ENCODE peak calls at places on chromosomes 2 and 18, in six cellular contexts. P is heart right ventricle, N is aorta, U is psoas muscle, D is mesendoderm, J is adipocyte. V is an unnamed sample. For H3K27me3, the result is how much of the 10 kb centered on the place peaks cover.

GRCh38 chr2:84894131-84894586 is 11.3 kb upstream of the TMSB10 start:
- DNase-seq in P (no peak), N (no peak), U (no peak), D (peak), J (no peak), V (no peak)

GRCh38 chr2:55010149-55010591 is 40.1 kb downstream of the RTN4 start:
- DNase-seq in P (peak), N (peak), U (peak), D (peak), J (peak), V (no peak)

GRCh38 chr2:109614715-109615636 is 812 bp downstream of the SOWAHC start:
- DNase-seq in P (peak), N (peak), U (peak), D (peak), J (peak), V (peak)

GRCh38 chr2:11093467-11093866 is 61.8 kb upstream of the SLC66A3 start:
- DNase-seq in P (no peak), N (no peak), U (no peak), D (no peak), J (no peak), V (no peak)

GRCh38 chr2:27647289-27647688 is 16.1 kb downstream of the SUPT7L start:
- DNase-seq in P (no peak), N (no peak), U (no peak), D (no peak), J (no peak), V (no peak)

GRCh38 chr2:163878718-163879117 is 142.9 kb upstream of the FIGN start:
- DNase-seq in P (no peak), N (no peak), U (peak), D (peak), J (no peak), V (peak)

GRCh38 chr2:112542974-112543760 is 902 bp downstream of the POLR1B start:
- DNase-seq in P (no peak), N (no peak), U (no peak), D (peak), J (peak), V (peak)

GRCh38 chr18:64017870-64018269 is 48.0 kb downstream of the SERPINB8 start:
- DNase-seq in P (no peak), N (no peak), U (no peak), D (peak), J (peak), V (no peak)

GRCh38 chr2:32856891-32857290 is 89.9 kb upstream of the LTBP1 start:
- DNase-seq in P (no peak), N (no peak), U (no peak), D (no peak), J (no peak), V (no peak)

GRCh38 chr2:32363588-32363987 is 6.8 kb downstream of the BIRC6 start:
- DNase-seq in P (no peak), N (no peak), U (no peak), D (no peak), J (no peak), V (no peak)

GRCh38 chr2:232539298-232540231 is at the start of gene CHRNG:
- DNase-seq in P (no peak), N (no peak), U (no peak), D (no peak), J (no peak), V (peak)

GRCh38 chr18:3982541-3982940 is 472.6 kb downstream of the DLGAP1 start:
- DNase-seq in P (no peak), N (no peak), U (no peak), D (no peak), J (no peak), V (no peak)

GRCh38 chr18:6836331-6836730 is 106.8 kb downstream of the ARHGAP28 start:
- DNase-seq in P (no peak), N (no peak), U (no peak), D (no peak), J (no peak), V (no peak)

GRCh38 chr2:159300586-159300985 is 14.1 kb upstream of the WDSUB1 start:
- DNase-seq in P (no peak), N (no peak), U (no peak), D (no peak), J (no peak), V (no peak)

GRCh38 chr2:239609583-239610310 is 208.9 kb upstream of the HDAC4 start:
- DNase-seq in P (no peak), N (peak), U (no peak), D (no peak), J (no peak), V (no peak)

GRCh38 chr18:79396431-79397287 is 929 bp downstream of the NFATC1 start:
- DNase-seq in P (peak), N (peak), U (peak), D (peak), J (peak), V (peak)

GRCh38 chr2:37026050-37026449 is 58.1 kb downstream of the HEATR5B start:
- DNase-seq in P (no peak), N (no peak), U (no peak), D (peak), J (no peak), V (peak)

GRCh38 chr18:57209697-57210096 is 62.8 kb downstream of the BOD1L2 start:
- DNase-seq in P (no peak), N (no peak), U (no peak), D (peak), J (no peak), V (no peak)

GRCh38 chr18:76514573-76514972 is 19.5 kb upstream of the ZNF516 start:
- DNase-seq in P (no peak), N (no peak), U (no peak), D (no peak), J (no peak), V (no peak)

GRCh38 chr2:64904405-64905329 is 84.5 kb upstream of the SLC1A4 start:
- DNase-seq in P (peak), N (no peak), U (no peak), D (no peak), J (no peak), V (no peak)
- H3K27me3 ChIP-seq in P (under half), N (under half), U (under half), D (under half), J (under half), V (under half)

DNA sequence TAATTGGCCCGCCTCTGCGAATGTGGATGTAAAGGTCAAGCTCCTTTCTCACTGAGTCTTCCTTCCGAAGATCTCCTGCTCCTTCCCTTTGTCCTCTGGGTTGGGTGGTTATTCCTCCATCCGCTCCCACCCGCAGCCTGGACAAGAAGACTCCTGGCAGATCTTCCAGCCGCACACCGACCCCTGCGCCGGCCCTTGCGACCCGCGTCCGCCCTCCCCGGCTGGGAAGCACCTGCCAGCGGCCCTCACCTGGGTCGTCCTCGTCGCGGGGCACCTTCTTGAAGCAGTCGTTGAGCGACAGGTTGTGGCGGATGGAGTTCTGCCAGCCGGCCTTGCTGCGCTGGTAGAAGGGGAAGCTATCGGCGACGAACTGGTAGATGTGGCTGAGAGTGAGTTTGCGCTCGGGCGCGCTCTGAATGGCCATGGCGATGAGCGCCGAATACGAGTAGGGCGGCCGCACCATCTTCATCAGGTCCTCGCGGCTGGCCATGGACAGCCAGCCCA is 794 bp downstream of the FOXI3 start:
- DNase-seq in P (no peak), N (no peak), U (no peak), D (peak), J (peak), V (peak)
- H3K27me3 ChIP-seq in P (half or more), N (under half), U (half or more), D (under half), J (half or more), V (under half)

DNA sequence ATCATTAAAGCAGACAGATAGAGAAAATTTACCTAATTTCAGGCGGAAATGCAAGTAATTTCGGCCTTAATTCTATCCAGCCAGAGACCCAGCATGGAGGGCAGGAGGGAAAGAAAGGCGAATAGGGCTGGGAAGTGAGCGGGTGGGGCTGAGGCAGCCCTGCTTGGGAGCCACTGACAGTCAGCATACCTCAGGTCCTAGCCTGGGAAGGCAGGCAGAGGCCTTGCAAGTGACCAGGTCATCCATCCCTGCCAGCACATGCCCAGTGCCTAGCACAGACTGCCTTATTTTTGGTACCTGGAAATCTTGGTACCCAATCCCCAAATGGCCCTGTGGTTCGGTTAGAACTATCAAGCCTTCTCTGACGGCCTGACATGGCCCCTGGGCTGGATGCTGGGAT is 1.5 kb downstream of the GDF7 start:
- DNase-seq in P (no peak), N (peak), U (no peak), D (no peak), J (no peak), V (peak)
- H3K27me3 ChIP-seq in P (half or more), N (under half), U (half or more), D (half or more), J (half or more), V (half or more)

GRCh38 chr2:237497820-237498128 is 10.7 kb downstream of the MLPH start:
- DNase-seq in P (no peak), N (no peak), U (peak), D (no peak), J (peak), V (no peak)

GRCh38 chr2:237496428-237496827 is 9.4 kb downstream of the MLPH start:
- DNase-seq in P (no peak), N (no peak), U (no peak), D (peak), J (peak), V (no peak)

GRCh38 chr2:237494066-237494465 is 7.0 kb downstream of the MLPH start:
- DNase-seq in P (no peak), N (no peak), U (no peak), D (no peak), J (no peak), V (no peak)

GRCh38 chr2:237497009-237497819 is 10.2 kb downstream of the MLPH start:
- DNase-seq in P (no peak), N (no peak), U (no peak), D (peak), J (no peak), V (peak)

DNA sequence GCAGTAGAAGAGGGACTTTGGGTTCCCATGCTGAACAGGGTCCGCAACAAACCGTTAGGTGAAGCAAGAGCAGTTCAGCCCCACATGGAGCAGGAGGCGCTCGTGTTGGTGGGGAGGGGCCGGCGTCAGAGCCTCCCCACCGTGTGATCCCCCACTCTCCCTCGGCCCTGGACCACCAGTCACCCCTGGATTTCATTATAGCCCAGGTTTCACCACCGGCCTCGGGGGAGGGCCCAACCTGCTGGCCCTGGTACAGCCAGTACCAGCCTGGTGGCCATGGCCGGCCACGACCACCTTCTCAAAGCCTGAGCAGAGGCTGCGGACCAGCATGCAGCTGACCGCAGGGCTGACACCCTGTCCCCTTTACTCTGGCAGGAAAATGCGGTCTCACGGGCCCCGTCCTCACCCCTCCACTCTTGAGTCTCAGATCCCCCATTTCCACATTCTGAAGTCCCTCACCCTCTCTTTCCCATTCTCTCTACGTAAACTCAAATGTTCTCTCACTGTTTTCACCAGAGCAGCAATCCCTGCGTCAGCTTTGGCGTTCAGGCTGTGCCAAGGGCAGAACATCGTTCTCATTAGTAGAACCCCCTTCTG is 8.6 kb downstream of the MLPH start:
- DNase-seq in P (no peak), N (no peak), U (no peak), D (no peak), J (no peak), V (no peak)
- H3K27me3 ChIP-seq in P (under half), N (under half), U (under half), D (under half), J (under half), V (under half)

GRCh38 chr2:132670961-132671781 is 1.2 kb upstream of the LYPD1 start:
- DNase-seq in P (no peak), N (no peak), U (no peak), D (peak), J (peak), V (peak)
- H3K27me3 ChIP-seq in P (half or more), N (under half), U (half or more), D (under half), J (under half), V (under half)

GRCh38 chr2:71719520-71720282 is 266.3 kb downstream of the DYSF start:
- DNase-seq in P (no peak), N (no peak), U (no peak), D (no peak), J (no peak), V (no peak)
- H3K27me3 ChIP-seq in P (under half), N (under half), U (under half), D (under half), J (under half), V (under half)